ENCODE peak calls at places on chromosomes 6 and 20, in nine cellular contexts. One of them, this sample, is unnamed.

GRCh38 chr20:48799315-48800105 is 28.3 kb downstream of the PREX1 start:
- DNase-seq in heart left ventricle: no peak
- DNase-seq in mesendoderm: no peak
- DNase-seq in stomach: no peak
- DNase-seq in HL-60: no peak
- DNase-seq in ascending aorta: no peak
- DNase-seq in OCI-LY7: no peak
- DNase-seq in DND-41: no peak
- DNase-seq in adrenal gland: peak; percentile 9
- DNase-seq in this sample: no peak

GRCh38 chr6:31827286-31828079 is at the start of gene HSPA1B:
- DNase-seq in heart left ventricle: peak; percentile 99
- DNase-seq in mesendoderm: peak; percentile 100
- DNase-seq in stomach: peak; percentile 100
- DNase-seq in HL-60: peak; percentile 98
- DNase-seq in ascending aorta: peak; percentile 99
- DNase-seq in OCI-LY7: peak; percentile 94
- DNase-seq in DND-41: peak; percentile 97
- DNase-seq in adrenal gland: peak; percentile 100
- DNase-seq in this sample: peak; percentile 87

GRCh38 chr6:164569503-164569902 is 739.9 kb downstream of the C6orf118 start:
- DNase-seq in heart left ventricle: no peak
- DNase-seq in mesendoderm: no peak
- DNase-seq in stomach: no peak
- DNase-seq in HL-60: no peak
- DNase-seq in ascending aorta: no peak
- DNase-seq in OCI-LY7: no peak
- DNase-seq in DND-41: no peak
- DNase-seq in adrenal gland: no peak
- DNase-seq in this sample: no peak

GRCh38 chr6:167995731-167996151 is 1.7 kb upstream of the KIF25 start:
- DNase-seq in heart left ventricle: no peak
- DNase-seq in mesendoderm: no peak
- DNase-seq in stomach: no peak
- DNase-seq in HL-60: no peak
- DNase-seq in ascending aorta: no peak
- DNase-seq in OCI-LY7: no peak
- DNase-seq in DND-41: no peak
- DNase-seq in adrenal gland: no peak
- DNase-seq in this sample: no peak

GRCh38 chr6:83958250-83958685 is 75.3 kb upstream of the MRAP2 start:
- DNase-seq in heart left ventricle: no peak
- DNase-seq in mesendoderm: no peak
- DNase-seq in stomach: no peak
- DNase-seq in HL-60: no peak
- DNase-seq in ascending aorta: no peak
- DNase-seq in OCI-LY7: no peak
- DNase-seq in DND-41: no peak
- DNase-seq in adrenal gland: no peak
- DNase-seq in this sample: no peak

GRCh38 chr20:24502184-24502583 is 32.8 kb downstream of the SYNDIG1 start:
- DNase-seq in heart left ventricle: no peak
- DNase-seq in mesendoderm: no peak
- DNase-seq in stomach: no peak
- DNase-seq in HL-60: no peak
- DNase-seq in ascending aorta: no peak
- DNase-seq in OCI-LY7: no peak
- DNase-seq in DND-41: no peak
- DNase-seq in adrenal gland: peak; percentile 52
- DNase-seq in this sample: no peak

GRCh38 chr20:45974896-45975565 is 3.0 kb upstream of the ZNF335 start:
- DNase-seq in heart left ventricle: no peak
- DNase-seq in mesendoderm: no peak
- DNase-seq in stomach: no peak
- DNase-seq in HL-60: no peak
- DNase-seq in ascending aorta: no peak
- DNase-seq in OCI-LY7: no peak
- DNase-seq in DND-41: no peak
- DNase-seq in adrenal gland: no peak
- DNase-seq in this sample: no peak

GRCh38 chr20:31922588-31922987 is 29.3 kb downstream of the PDRG1 start:
- DNase-seq in heart left ventricle: no peak
- DNase-seq in mesendoderm: no peak
- DNase-seq in stomach: no peak
- DNase-seq in HL-60: no peak
- DNase-seq in ascending aorta: no peak
- DNase-seq in OCI-LY7: no peak
- DNase-seq in DND-41: no peak
- DNase-seq in adrenal gland: no peak
- DNase-seq in this sample: no peak

GRCh38 chr20:5734559-5735137 is 15.6 kb upstream of the SHLD1 start:
- DNase-seq in heart left ventricle: no peak
- DNase-seq in mesendoderm: no peak
- DNase-seq in stomach: no peak
- DNase-seq in HL-60: no peak
- DNase-seq in ascending aorta: no peak
- DNase-seq in OCI-LY7: no peak
- DNase-seq in DND-41: no peak
- DNase-seq in adrenal gland: no peak
- DNase-seq in this sample: no peak

GRCh38 chr6:128471907-128472306 is 48.5 kb downstream of the PTPRK start:
- DNase-seq in heart left ventricle: no peak
- DNase-seq in mesendoderm: no peak
- DNase-seq in stomach: no peak
- DNase-seq in HL-60: no peak
- DNase-seq in ascending aorta: no peak
- DNase-seq in OCI-LY7: no peak
- DNase-seq in DND-41: no peak
- DNase-seq in adrenal gland: no peak
- DNase-seq in this sample: no peak

GRCh38 chr6:28497893-28498292 is 17.7 kb downstream of the GPX6 start:
- DNase-seq in heart left ventricle: no peak
- DNase-seq in mesendoderm: no peak
- DNase-seq in stomach: no peak
- DNase-seq in HL-60: no peak
- DNase-seq in ascending aorta: no peak
- DNase-seq in OCI-LY7: no peak
- DNase-seq in DND-41: no peak
- DNase-seq in adrenal gland: no peak
- DNase-seq in this sample: no peak

GRCh38 chr20:34642009-34642408 is 34.9 kb downstream of the PIGU start:
- DNase-seq in heart left ventricle: no peak
- DNase-seq in mesendoderm: no peak
- DNase-seq in stomach: no peak
- DNase-seq in HL-60: no peak
- DNase-seq in ascending aorta: no peak
- DNase-seq in OCI-LY7: no peak
- DNase-seq in DND-41: no peak
- DNase-seq in adrenal gland: peak; percentile 27
- DNase-seq in this sample: no peak

GRCh38 chr6:32081168-32081624 is 27.9 kb downstream of the TNXB start:
- DNase-seq in heart left ventricle: peak; percentile 56
- DNase-seq in mesendoderm: no peak
- DNase-seq in stomach: no peak
- DNase-seq in HL-60: peak; percentile 47
- DNase-seq in ascending aorta: peak; percentile 28
- DNase-seq in OCI-LY7: no peak
- DNase-seq in DND-41: no peak
- DNase-seq in adrenal gland: peak; percentile 89
- DNase-seq in this sample: no peak

GRCh38 chr6:85261250-85261649 is 188.6 kb upstream of the NT5E start:
- DNase-seq in heart left ventricle: no peak
- DNase-seq in mesendoderm: no peak
- DNase-seq in stomach: no peak
- DNase-seq in HL-60: no peak
- DNase-seq in ascending aorta: no peak
- DNase-seq in OCI-LY7: no peak
- DNase-seq in DND-41: no peak
- DNase-seq in adrenal gland: no peak
- DNase-seq in this sample: no peak

GRCh38 chr20:32091888-32092346 is 17.6 kb upstream of the TM9SF4 start:
- DNase-seq in heart left ventricle: peak; percentile 74
- DNase-seq in mesendoderm: peak; percentile 82
- DNase-seq in stomach: peak; percentile 78
- DNase-seq in HL-60: peak; percentile 49
- DNase-seq in ascending aorta: no peak
- DNase-seq in OCI-LY7: peak; percentile 83
- DNase-seq in DND-41: peak; percentile 88
- DNase-seq in adrenal gland: peak; percentile 91
- DNase-seq in this sample: peak; percentile 70

GRCh38 chr6:33419580-33420492 is at the start of gene SYNGAP1:
- DNase-seq in heart left ventricle: peak; percentile 66
- DNase-seq in mesendoderm: peak; percentile 71
- DNase-seq in stomach: no peak
- DNase-seq in HL-60: no peak
- DNase-seq in ascending aorta: no peak
- DNase-seq in OCI-LY7: peak; percentile 27
- DNase-seq in DND-41: peak; percentile 87
- DNase-seq in adrenal gland: peak; percentile 66
- DNase-seq in this sample: no peak

GRCh38 chr6:27081931-27082330 is 165.6 kb upstream of the PRSS16 start:
- DNase-seq in heart left ventricle: no peak
- DNase-seq in mesendoderm: no peak
- DNase-seq in stomach: no peak
- DNase-seq in HL-60: no peak
- DNase-seq in ascending aorta: no peak
- DNase-seq in OCI-LY7: no peak
- DNase-seq in DND-41: no peak
- DNase-seq in adrenal gland: no peak
- DNase-seq in this sample: no peak

GRCh38 chr20:58959652-58960051 is 21.4 kb upstream of the NELFCD start:
- DNase-seq in heart left ventricle: no peak
- DNase-seq in mesendoderm: no peak
- DNase-seq in stomach: no peak
- DNase-seq in HL-60: no peak
- DNase-seq in ascending aorta: no peak
- DNase-seq in OCI-LY7: no peak
- DNase-seq in DND-41: no peak
- DNase-seq in adrenal gland: no peak
- DNase-seq in this sample: no peak

GRCh38 chr6:151445482-151445881 is 6.4 kb downstream of the RMND1 start:
- DNase-seq in heart left ventricle: no peak
- DNase-seq in mesendoderm: no peak
- DNase-seq in stomach: no peak
- DNase-seq in HL-60: no peak
- DNase-seq in ascending aorta: no peak
- DNase-seq in OCI-LY7: no peak
- DNase-seq in DND-41: no peak
- DNase-seq in adrenal gland: no peak
- DNase-seq in this sample: no peak

GRCh38 chr6:81934936-81935335 is 182.5 kb upstream of the TENT5A start:
- DNase-seq in heart left ventricle: no peak
- DNase-seq in mesendoderm: no peak
- DNase-seq in stomach: no peak
- DNase-seq in HL-60: no peak
- DNase-seq in ascending aorta: no peak
- DNase-seq in OCI-LY7: no peak
- DNase-seq in DND-41: no peak
- DNase-seq in adrenal gland: no peak
- DNase-seq in this sample: no peak

GRCh38 chr6:14310955-14311354 is 193.4 kb downstream of the CD83 start:
- DNase-seq in heart left ventricle: no peak
- DNase-seq in mesendoderm: peak; percentile 85
- DNase-seq in stomach: no peak
- DNase-seq in HL-60: no peak
- DNase-seq in ascending aorta: no peak
- DNase-seq in OCI-LY7: no peak
- DNase-seq in DND-41: no peak
- DNase-seq in adrenal gland: no peak
- DNase-seq in this sample: no peak

GRCh38 chr6:151164383-151164782 is 75.4 kb upstream of the AKAP12 start:
- DNase-seq in heart left ventricle: peak; percentile 18
- DNase-seq in mesendoderm: no peak
- DNase-seq in stomach: no peak
- DNase-seq in HL-60: no peak
- DNase-seq in ascending aorta: no peak
- DNase-seq in OCI-LY7: no peak
- DNase-seq in DND-41: no peak
- DNase-seq in adrenal gland: no peak
- DNase-seq in this sample: no peak

GRCh38 chr20:53088786-53089185 is 116.6 kb downstream of the TSHZ2 start:
- DNase-seq in heart left ventricle: no peak
- DNase-seq in mesendoderm: no peak
- DNase-seq in stomach: no peak
- DNase-seq in HL-60: no peak
- DNase-seq in ascending aorta: no peak
- DNase-seq in OCI-LY7: no peak
- DNase-seq in DND-41: no peak
- DNase-seq in adrenal gland: no peak
- DNase-seq in this sample: no peak
- H3K4me3 ChIP-seq in heart left ventricle: no peak overlapping the region
- H3K4me3 ChIP-seq in mesendoderm: no peak overlapping the region
- H3K4me3 ChIP-seq in stomach: no peak overlapping the region
- H3K4me3 ChIP-seq in HL-60: no peak overlapping the region
- H3K4me3 ChIP-seq in ascending aorta: no peak overlapping the region
- H3K4me3 ChIP-seq in OCI-LY7: no peak overlapping the region
- H3K4me3 ChIP-seq in DND-41: no peak overlapping the region
- H3K4me3 ChIP-seq in adrenal gland: no peak overlapping the region
- H3K4me3 ChIP-seq in this sample: no peak overlapping the region

GRCh38 chr20:43983904-43984361 is 69.3 kb downstream of the TOX2 start:
- DNase-seq in heart left ventricle: no peak
- DNase-seq in mesendoderm: no peak
- DNase-seq in stomach: no peak
- DNase-seq in HL-60: no peak
- DNase-seq in ascending aorta: no peak
- DNase-seq in OCI-LY7: no peak
- DNase-seq in DND-41: no peak
- DNase-seq in adrenal gland: no peak
- DNase-seq in this sample: no peak
- H3K27ac ChIP-seq in heart left ventricle: peak overlapping the region; percentile 57
- H3K27ac ChIP-seq in mesendoderm: no peak overlapping the region
- H3K27ac ChIP-seq in stomach: no peak overlapping the region
- H3K27ac ChIP-seq in HL-60: no peak overlapping the region
- H3K27ac ChIP-seq in ascending aorta: no peak overlapping the region
- H3K27ac ChIP-seq in OCI-LY7: no peak overlapping the region
- H3K27ac ChIP-seq in DND-41: no peak overlapping the region
- H3K27ac ChIP-seq in adrenal gland: no peak overlapping the region
- H3K27ac ChIP-seq in this sample: no peak overlapping the region

GRCh38 chr20:53578492-53579222 is 15.0 kb downstream of the ZNF217 start:
- DNase-seq in heart left ventricle: peak; percentile 76
- DNase-seq in mesendoderm: peak; percentile 87
- DNase-seq in stomach: peak; percentile 47
- DNase-seq in HL-60: peak; percentile 76
- DNase-seq in ascending aorta: no peak
- DNase-seq in OCI-LY7: peak; percentile 93
- DNase-seq in DND-41: peak; percentile 73
- DNase-seq in adrenal gland: no peak
- DNase-seq in this sample: peak; percentile 83
- H3K4me3 ChIP-seq in heart left ventricle: peak overlapping the region; percentile 52
- H3K4me3 ChIP-seq in mesendoderm: no peak overlapping the region
- H3K4me3 ChIP-seq in stomach: peak overlapping the region; percentile 22
- H3K4me3 ChIP-seq in HL-60: peak overlapping the region; percentile 39
- H3K4me3 ChIP-seq in ascending aorta: peak overlapping the region; percentile 28
- H3K4me3 ChIP-seq in OCI-LY7: peak overlapping the region; percentile 68
- H3K4me3 ChIP-seq in DND-41: no peak overlapping the region
- H3K4me3 ChIP-seq in adrenal gland: no peak overlapping the region
- H3K4me3 ChIP-seq in this sample: peak overlapping the region; percentile 79

DNA sequence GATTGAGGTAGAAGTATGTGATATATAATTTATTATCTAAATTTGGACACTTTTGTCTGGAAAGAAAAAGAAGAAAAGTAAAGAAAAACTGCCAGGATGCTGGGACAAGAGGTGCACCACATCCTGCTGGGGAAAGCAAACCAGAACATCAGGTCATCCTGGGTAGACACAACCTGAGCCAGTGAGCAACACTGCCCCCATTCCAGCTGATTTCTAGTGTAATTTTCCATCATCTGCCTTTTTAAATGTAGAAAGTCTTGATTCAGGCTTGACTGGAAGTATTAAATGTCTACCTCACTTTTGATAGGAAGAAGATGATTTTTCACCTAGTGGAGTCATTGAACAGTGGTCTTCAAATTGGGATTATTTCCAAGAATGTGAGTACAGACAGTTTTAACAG is 1164.5 kb upstream of the CITED2 start:
- DNase-seq in heart left ventricle: no peak
- DNase-seq in mesendoderm: peak; percentile 37
- DNase-seq in stomach: no peak
- DNase-seq in HL-60: no peak
- DNase-seq in ascending aorta: no peak
- DNase-seq in OCI-LY7: no peak
- DNase-seq in DND-41: no peak
- DNase-seq in adrenal gland: no peak
- DNase-seq in this sample: no peak
- H3K27ac ChIP-seq in heart left ventricle: peak overlapping the region; percentile 77
- H3K27ac ChIP-seq in mesendoderm: no peak overlapping the region
- H3K27ac ChIP-seq in stomach: no peak overlapping the region
- H3K27ac ChIP-seq in HL-60: no peak overlapping the region
- H3K27ac ChIP-seq in ascending aorta: peak overlapping the region; percentile 58
- H3K27ac ChIP-seq in OCI-LY7: no peak overlapping the region
- H3K27ac ChIP-seq in DND-41: no peak overlapping the region
- H3K27ac ChIP-seq in adrenal gland: no peak overlapping the region
- H3K27ac ChIP-seq in this sample: no peak overlapping the region

This sample was measured in CD4-positive, alpha-beta memory T cell.